ENCODE peak calls at places on chromosome 5, in nine cellular contexts. N is IMR-90, B is heart left ventricle, K is right lobe of liver, H is dorsolateral prefrontal cortex, M is breast epithelium, S is AG04450, J is psoas muscle, D is adrenal gland. Z is an unnamed sample.

GRCh38 chr5:135878156-135878620 is 17.5 kb downstream of the IL9 start:
- DNase-seq in D (no peak), B (no peak), K (no peak), N (no peak), H (no peak), S (no peak), J (peak; percentile 66), M (no peak), Z (no peak)

GRCh38 chr5:134111741-134112647 is 2.5 kb upstream of the TCF7 start:
- DNase-seq in K (no peak), N (peak; percentile 62), D (no peak), S (no peak), H (no peak), J (no peak), B (no peak), M (no peak), Z (no peak)

GRCh38 chr5:23139338-23140171 is 286.4 kb upstream of the CDH12 start:
- DNase-seq in S (no peak), J (no peak), N (peak; percentile 0), D (no peak), K (no peak), B (no peak), H (no peak), M (no peak), Z (no peak)

GRCh38 chr5:10635257-10635860 is 71.5 kb downstream of the ANKRD33B start:
- DNase-seq in J (no peak), D (no peak), B (no peak), M (no peak), N (peak; percentile 80), H (no peak), S (no peak), K (no peak), Z (peak; percentile 58)

GRCh38 chr5:139882961-139883539 is 87.4 kb downstream of the PSD2 start:
- DNase-seq in H (no peak), J (no peak), K (no peak), D (no peak), M (peak; percentile 80), N (no peak), S (no peak), B (no peak), Z (no peak)

GRCh38 chr5:39333104-39333503 is 31.2 kb downstream of the C9 start:
- DNase-seq in H (no peak), K (no peak), N (no peak), D (no peak), J (no peak), M (no peak), S (no peak), B (no peak), Z (no peak)

GRCh38 chr5:74945561-74946165 is 79.5 kb upstream of the FAM169A start:
- DNase-seq in M (no peak), J (no peak), N (no peak), H (no peak), B (no peak), S (no peak), D (no peak), K (no peak), Z (no peak)

GRCh38 chr5:105789246-105789645 is 1881.5 kb downstream of the EFNA5 start:
- DNase-seq in D (no peak), N (no peak), K (no peak), M (no peak), H (no peak), B (no peak), J (no peak), S (no peak), Z (no peak)

GRCh38 chr5:82509726-82510125 is 231.6 kb upstream of the RPS23 start:
- DNase-seq in N (no peak), S (no peak), D (no peak), K (no peak), H (no peak), M (no peak), B (no peak), J (no peak), Z (no peak)

GRCh38 chr5:151123897-151124751 is 33.5 kb downstream of the ANXA6 start:
- DNase-seq in M (peak; percentile 56), H (no peak), J (peak; percentile 88), D (peak; percentile 87), S (no peak), N (peak; percentile 39), K (peak; percentile 73), B (peak; percentile 81), Z (no peak)

GRCh38 chr5:174719211-174719610 is 5.2 kb upstream of the MSX2 start:
- DNase-seq in S (no peak), N (no peak), J (no peak), M (no peak), K (no peak), H (no peak), B (no peak), D (no peak), Z (no peak)

GRCh38 chr5:174720612-174721521 is 3.5 kb upstream of the MSX2 start:
- DNase-seq in B (no peak), J (no peak), K (no peak), S (no peak), N (no peak), D (no peak), M (no peak), H (no peak), Z (no peak)

GRCh38 chr5:174721522-174722432 is 2.6 kb upstream of the MSX2 start:
- DNase-seq in K (no peak), D (no peak), J (no peak), S (no peak), H (no peak), N (no peak), B (no peak), M (no peak), Z (no peak)

GRCh38 chr5:174717826-174718455 is 6.4 kb upstream of the MSX2 start:
- DNase-seq in M (no peak), J (no peak), D (no peak), N (no peak), S (no peak), H (no peak), K (no peak), B (no peak), Z (no peak)

GRCh38 chr5:174720066-174720611 is 4.2 kb upstream of the MSX2 start:
- DNase-seq in N (no peak), D (no peak), B (no peak), J (no peak), K (no peak), H (no peak), M (no peak), S (no peak), Z (no peak)
- H3K27me3 ChIP-seq in N (peaks cover 73% of the 10 kb centered on the region), D (peaks cover 72% of the 10 kb centered on the region), B (peaks cover 70% of the 10 kb centered on the region), J (peaks cover 8% of the 10 kb centered on the region), K (peaks cover 23% of the 10 kb centered on the region), H (peaks cover 97% of the 10 kb centered on the region), M (peaks cover 52% of the 10 kb centered on the region), S (peaks cover 76% of the 10 kb centered on the region), Z (peaks cover 86% of the 10 kb centered on the region)

GRCh38 chr5:177327539-177328522 is 16.1 kb upstream of the MXD3 start:
- DNase-seq in N (peak; percentile 33), D (no peak), J (no peak), H (no peak), B (peak; percentile 77), S (no peak), K (no peak), M (no peak), Z (no peak)
- H3K4me3 ChIP-seq in N (no peak overlapping the region), D (no peak overlapping the region), J (no peak overlapping the region), H (no peak overlapping the region), B (no peak overlapping the region), S (no peak overlapping the region), K (no peak overlapping the region), M (no peak overlapping the region), Z (no peak overlapping the region)

GRCh38 chr5:172771439-172772111 is 580 bp upstream of the DUSP1 start:
- DNase-seq in J (no peak), M (no peak), D (no peak), B (no peak), N (no peak), K (no peak), H (no peak), S (no peak), Z (peak; percentile 84)

GRCh38 chr5:172770374-172770674 is 671 bp downstream of the DUSP1 start:
- DNase-seq in M (no peak), D (no peak), N (no peak), J (no peak), S (no peak), K (no peak), H (no peak), B (no peak), Z (peak; percentile 79)

GRCh38 chr5:172773481-172774469 is 2.8 kb upstream of the DUSP1 start:
- DNase-seq in K (peak; percentile 67), J (no peak), N (peak; percentile 51), D (peak; percentile 75), M (no peak), B (peak; percentile 27), H (no peak), S (no peak), Z (no peak)

GRCh38 chr5:172770675-172771438 is at the start of gene DUSP1:
- DNase-seq in K (peak; percentile 100), M (peak; percentile 99), B (peak; percentile 100), D (peak; percentile 100), S (peak; percentile 96), H (peak; percentile 99), J (peak; percentile 100), N (peak; percentile 98), Z (peak; percentile 100)

DNA sequence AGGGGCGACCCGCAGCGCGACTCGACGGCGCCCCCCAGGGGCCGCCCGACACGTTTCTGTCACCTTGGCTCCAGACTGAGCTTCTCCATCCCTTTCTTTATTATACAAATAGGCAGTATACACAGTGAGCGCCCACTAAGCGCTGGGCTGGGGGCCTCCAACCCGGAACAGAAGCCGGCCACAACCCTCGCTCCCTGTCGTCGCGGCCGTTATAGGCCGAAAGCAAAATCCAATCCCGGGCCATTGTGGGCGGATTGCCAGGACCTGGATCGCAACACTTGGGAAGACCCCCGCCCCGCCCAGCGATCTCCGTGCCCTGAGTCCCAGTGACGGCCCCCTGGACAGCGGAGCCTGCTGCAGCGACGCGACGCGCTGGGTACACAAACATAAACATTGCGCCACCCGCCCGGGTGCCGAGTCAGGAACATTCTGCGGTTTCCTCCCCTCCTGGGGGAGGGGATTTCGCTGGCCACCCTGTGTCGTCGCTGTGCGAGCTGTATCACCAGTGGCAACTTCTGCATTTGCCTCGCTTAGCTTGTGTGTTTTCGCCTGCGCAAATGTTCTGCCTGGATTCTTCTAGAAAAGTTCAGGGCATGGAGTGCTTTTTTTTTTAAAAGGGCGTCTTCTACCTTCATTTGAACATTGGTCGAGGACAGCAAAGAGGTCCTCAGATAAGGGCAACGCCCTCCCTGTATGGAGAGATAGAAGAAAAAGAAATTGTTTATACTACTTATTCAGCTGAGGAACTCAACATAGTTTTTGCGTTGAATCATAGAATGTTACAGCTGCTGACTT is 1.3 kb upstream of the DUSP1 start:
- DNase-seq in N (peak; percentile 95), S (peak; percentile 80), J (peak; percentile 98), H (peak; percentile 69), K (peak; percentile 98), B (peak; percentile 93), D (peak; percentile 84), M (peak; percentile 96), Z (peak; percentile 99)
- TF ChIP-seq CTCF in N (no peak), S (peak; percentile 78), J (peak; percentile 82), H (peak; percentile 74), K (peak; percentile 80), B (peak; percentile 88), D (peak; percentile 79), M (peak; percentile 63), Z (peak; percentile 81)

DNA sequence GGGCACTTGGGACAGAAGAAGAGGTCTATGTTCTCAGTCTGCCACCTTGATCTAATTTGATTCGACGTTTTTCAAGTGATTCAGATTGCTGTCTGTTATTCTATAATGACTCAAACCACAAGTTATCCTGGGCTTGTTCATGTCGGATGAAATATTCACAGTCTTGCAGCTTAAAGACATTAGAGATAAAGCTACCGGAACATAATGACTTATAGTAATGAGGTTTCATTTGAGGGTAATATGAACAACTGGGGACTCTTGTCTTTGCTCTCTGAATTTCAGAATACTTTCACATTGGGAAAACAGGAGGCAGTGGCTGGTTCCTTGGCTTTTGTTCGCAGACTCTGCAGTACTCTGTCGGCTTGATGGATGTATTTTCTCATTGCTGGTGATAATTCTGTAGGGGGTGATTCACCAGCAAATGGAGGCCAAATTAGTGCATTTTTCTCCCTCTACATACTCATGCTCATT is 154.5 kb upstream of the ANKH start:
- DNase-seq in J (no peak), M (no peak), N (peak; percentile 44), S (no peak), D (no peak), B (no peak), K (no peak), H (no peak), Z (no peak)
- H3K27me3 ChIP-seq in J (peaks cover 7% of the 10 kb centered on the region), M (no peaks in the 10 kb centered on the region), N (peaks cover 13% of the 10 kb centered on the region), S (peaks cover 9% of the 10 kb centered on the region), D (no peaks in the 10 kb centered on the region), B (no peaks in the 10 kb centered on the region), K (no peaks in the 10 kb centered on the region), H (peaks cover 17% of the 10 kb centered on the region), Z (no peaks in the 10 kb centered on the region)